ENCODE peak calls at places on chromosomes 5 and 9, in nine cellular contexts. I is brain microvascular endothelial cell; K is mammary epithelial cell; Q is CD8-positive, alpha-beta memory T cell; M is thyroid gland; P is psoas muscle; E is A549; V is GM23248; O is endodermal cell. S is an unnamed sample.

GRCh38 chr5:658103-658502 is 35.0 kb downstream of the TPPP start:
- DNase-seq in I (peak), K (no peak), Q (no peak), M (no peak), P (no peak), E (no peak), V (no peak), O (no peak), S (no peak)

GRCh38 chr9:96109718-96110351 is 192.1 kb downstream of the HSD17B3 start:
- DNase-seq in I (no peak), K (no peak), Q (no peak), M (no peak), P (no peak), E (no peak), V (peak), O (no peak), S (no peak)

GRCh38 chr5:55921617-55922016 is 70.5 kb downstream of the IL31RA start:
- DNase-seq in I (no peak), K (no peak), Q (no peak), M (no peak), P (no peak), E (no peak), V (no peak), O (no peak), S (no peak)

GRCh38 chr9:121783523-121784507 is 132.4 kb downstream of the DAB2IP start:
- DNase-seq in I (no peak), K (no peak), Q (peak), M (no peak), P (no peak), E (no peak), V (no peak), O (peak), S (no peak)

GRCh38 chr5:151078490-151079262 is 2.2 kb downstream of the TNIP1 start:
- DNase-seq in I (no peak), K (no peak), Q (no peak), M (no peak), P (peak), E (no peak), V (no peak), O (no peak), S (no peak)

GRCh38 chr5:172530835-172531703 is 76.7 kb upstream of the SH3PXD2B start:
- DNase-seq in I (no peak), K (no peak), Q (no peak), M (no peak), P (no peak), E (no peak), V (no peak), O (peak), S (no peak)

GRCh38 chr5:140561753-140562523 is 2.5 kb downstream of the APBB3 start:
- DNase-seq in I (no peak), K (no peak), Q (no peak), M (no peak), P (no peak), E (no peak), V (no peak), O (no peak), S (no peak)

GRCh38 chr9:81682797-81683196 is 6.5 kb downstream of the TLE1 start:
- DNase-seq in I (peak), K (no peak), Q (no peak), M (no peak), P (no peak), E (no peak), V (no peak), O (no peak), S (no peak)

GRCh38 chr5:78506296-78507049 is 142.1 kb downstream of the LHFPL2 start:
- DNase-seq in I (no peak), K (no peak), Q (no peak), M (no peak), P (no peak), E (no peak), V (peak), O (peak), S (no peak)

GRCh38 chr5:92518318-92518913 is 1062.6 kb downstream of the NR2F1-AS1 start:
- DNase-seq in I (peak), K (peak), Q (no peak), M (peak), P (no peak), E (peak), V (peak), O (peak), S (peak)

GRCh38 chr9:91935066-91935729 is 14.8 kb downstream of the ROR2 start:
- DNase-seq in I (no peak), K (no peak), Q (no peak), M (no peak), P (no peak), E (no peak), V (no peak), O (peak), S (no peak)

GRCh38 chr9:135602789-135603481 is 36.4 kb downstream of the GLT6D1 start:
- DNase-seq in I (peak), K (peak), Q (peak), M (peak), P (peak), E (peak), V (peak), O (peak), S (peak)

GRCh38 chr5:175700991-175701390 is 43.1 kb downstream of the HRH2 start:
- DNase-seq in I (peak), K (no peak), Q (no peak), M (no peak), P (no peak), E (peak), V (no peak), O (no peak), S (peak)

GRCh38 chr9:110029422-110029814 is 178.5 kb downstream of the C9orf152 start:
- DNase-seq in I (peak), K (peak), Q (no peak), M (peak), P (no peak), E (peak), V (peak), O (no peak), S (peak)

GRCh38 chr5:125463441-125464092 is 717.1 kb upstream of the ZNF608 start:
- DNase-seq in I (no peak), K (no peak), Q (no peak), M (no peak), P (no peak), E (no peak), V (peak), O (no peak), S (no peak)

GRCh38 chr9:108151161-108151586 is 661.6 kb upstream of the KLF4 start:
- DNase-seq in I (peak), K (peak), Q (no peak), M (no peak), P (peak), E (no peak), V (peak), O (no peak), S (peak)

GRCh38 chr9:95641591-95641990 is 124.8 kb upstream of the PTCH1 start:
- DNase-seq in I (peak), K (no peak), Q (no peak), M (peak), P (no peak), E (no peak), V (peak), O (no peak), S (peak)

GRCh38 chr5:154077692-154078091 is 38.9 kb downstream of the MFAP3 start:
- DNase-seq in I (no peak), K (peak), Q (no peak), M (peak), P (no peak), E (no peak), V (peak), O (no peak), S (no peak)

GRCh38 chr5:168568738-168569137 is 10.4 kb downstream of the PANK3 start:
- DNase-seq in I (no peak), K (no peak), Q (no peak), M (no peak), P (no peak), E (no peak), V (no peak), O (no peak), S (no peak)

GRCh38 chr9:127548352-127548878 is 63.7 kb upstream of the STXBP1 start:
- DNase-seq in I (no peak), K (no peak), Q (no peak), M (no peak), P (no peak), E (no peak), V (no peak), O (no peak), S (no peak)

GRCh38 chr9:106677815-106678214 is 185.2 kb upstream of the ZNF462 start:
- DNase-seq in I (no peak), K (no peak), Q (no peak), M (no peak), P (no peak), E (no peak), V (no peak), O (no peak), S (no peak)
- H3K27ac ChIP-seq in I (no peak), K (no peak), Q (no peak), M (no peak), P (no peak), E (no peak), V (no peak), O (no peak), S (no peak)

GRCh38 chr9:113345693-113346092 is 3.6 kb upstream of the BSPRY start:
- DNase-seq in I (no peak), K (no peak), Q (no peak), M (no peak), P (no peak), E (no peak), V (no peak), O (peak), S (no peak)

GRCh38 chr9:113349434-113350337 is at the start of gene BSPRY:
- DNase-seq in I (no peak), K (no peak), Q (peak), M (peak), P (no peak), E (no peak), V (peak), O (peak), S (peak)

GRCh38 chr9:113349044-113349433 is 302 bp upstream of the BSPRY start:
- DNase-seq in I (no peak), K (no peak), Q (no peak), M (no peak), P (no peak), E (no peak), V (no peak), O (no peak), S (peak)

GRCh38 chr9:113345165-113345564 is 4.2 kb upstream of the BSPRY start:
- DNase-seq in I (no peak), K (no peak), Q (no peak), M (no peak), P (no peak), E (no peak), V (no peak), O (no peak), S (peak)

GRCh38 chr9:113347479-113347878 is 1.9 kb upstream of the BSPRY start:
- DNase-seq in I (no peak), K (no peak), Q (no peak), M (no peak), P (no peak), E (no peak), V (no peak), O (peak), S (no peak)
- H3K4me3 ChIP-seq in I (no peak), K (no peak), Q (no peak), M (no peak), P (no peak), E (no peak), V (no peak), O (no peak), S (no peak)

GRCh38 chr9:88322906-88323566 is 65.2 kb upstream of the SPIN1 start:
- DNase-seq in I (peak), K (peak), Q (peak), M (no peak), P (no peak), E (no peak), V (peak), O (no peak), S (peak)
- H3K27ac ChIP-seq in I (no peak), K (no peak), Q (no peak), M (no peak), P (no peak), E (no peak), V (no peak), O (no peak), S (peak)

DNA sequence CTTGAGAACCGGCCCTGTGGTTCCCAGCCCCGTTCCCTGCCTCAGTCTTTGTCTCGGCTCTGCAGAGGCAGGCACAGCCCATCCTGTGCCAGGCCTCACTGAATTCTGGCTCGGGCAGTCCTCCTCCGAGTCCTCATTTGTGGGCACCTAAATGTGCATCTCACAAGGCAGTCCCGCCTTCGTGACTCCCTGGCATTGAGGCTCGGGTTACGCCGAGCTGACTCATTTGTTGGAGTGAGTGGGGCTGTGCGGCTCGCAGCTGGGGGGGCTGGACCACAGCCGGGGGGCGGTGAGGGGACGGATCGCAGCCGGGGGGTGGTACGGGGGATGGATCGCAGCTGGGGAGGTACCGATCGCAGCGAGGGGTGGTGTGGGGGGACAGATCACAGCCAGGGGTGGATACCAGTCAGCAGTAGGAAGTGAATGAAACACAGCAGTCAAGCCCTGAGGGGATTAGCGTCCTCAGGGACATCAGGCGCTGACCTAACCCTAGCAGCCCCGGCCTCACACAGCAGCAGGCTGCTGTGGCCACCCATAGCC is 72.2 kb downstream of the PSMB7 start:
- DNase-seq in I (peak), K (peak), Q (no peak), M (peak), P (peak), E (peak), V (peak), O (peak), S (peak)
- H3K4me3 ChIP-seq in I (no peak), K (no peak), Q (no peak), M (no peak), P (peak), E (no peak), V (no peak), O (no peak), S (peak)

GRCh38 chr5:32020271-32020670 is 153.8 kb downstream of the GOLPH3 start:
- DNase-seq in I (no peak), K (no peak), Q (peak), M (no peak), P (no peak), E (no peak), V (no peak), O (no peak), S (no peak)

GRCh38 chr5:32020971-32021370 is 153.1 kb downstream of the GOLPH3 start:
- DNase-seq in I (no peak), K (no peak), Q (no peak), M (no peak), P (no peak), E (no peak), V (no peak), O (no peak), S (no peak)

GRCh38 chr5:32018476-32019436 is 155.4 kb downstream of the GOLPH3 start:
- DNase-seq in I (no peak), K (no peak), Q (no peak), M (peak), P (no peak), E (no peak), V (no peak), O (no peak), S (no peak)

GRCh38 chr5:32014345-32014744 is 159.8 kb downstream of the GOLPH3 start:
- DNase-seq in I (no peak), K (no peak), Q (no peak), M (no peak), P (no peak), E (no peak), V (no peak), O (no peak), S (no peak)

GRCh38 chr5:32017638-32018429 is 156.3 kb downstream of the GOLPH3 start:
- DNase-seq in I (no peak), K (no peak), Q (no peak), M (peak), P (no peak), E (no peak), V (no peak), O (no peak), S (no peak)
- H3K27ac ChIP-seq in I (no peak), K (no peak), Q (no peak), M (peak), P (no peak), E (peak), V (no peak), O (peak), S (no peak)

DNA sequence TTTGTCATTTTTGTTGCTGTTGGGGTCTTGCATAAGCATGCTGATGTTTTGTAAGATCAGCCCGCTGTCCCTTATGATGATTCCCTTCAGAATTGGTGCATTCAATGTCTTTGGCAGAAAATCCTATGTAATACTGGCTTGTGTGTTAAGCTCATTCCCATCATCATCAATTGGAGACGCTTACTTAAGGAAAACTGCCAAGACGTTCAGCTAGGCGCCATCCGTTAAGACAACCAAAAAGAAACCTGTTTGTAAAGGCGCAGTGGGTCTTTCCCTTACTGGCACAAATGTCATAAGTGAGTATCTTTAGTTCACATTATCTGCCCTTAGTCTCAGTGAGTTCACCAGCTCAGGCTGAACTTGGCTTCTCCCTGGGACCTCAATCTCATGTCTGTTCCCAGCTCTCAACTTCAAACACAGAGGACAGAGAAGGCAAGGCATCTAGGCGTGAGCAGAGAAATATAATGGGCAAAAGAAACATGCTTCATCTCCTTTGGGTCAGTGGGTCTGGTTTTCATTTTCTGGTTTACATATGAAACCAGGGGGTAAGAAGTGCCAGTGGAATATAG is 97.9 kb downstream of the EFNA5 start:
- DNase-seq in I (no peak), K (no peak), Q (no peak), M (no peak), P (no peak), E (no peak), V (no peak), O (no peak), S (no peak)
- H3K4me3 ChIP-seq in I (no peak), K (no peak), Q (no peak), M (no peak), P (no peak), E (no peak), V (no peak), O (peak), S (no peak)

DNA sequence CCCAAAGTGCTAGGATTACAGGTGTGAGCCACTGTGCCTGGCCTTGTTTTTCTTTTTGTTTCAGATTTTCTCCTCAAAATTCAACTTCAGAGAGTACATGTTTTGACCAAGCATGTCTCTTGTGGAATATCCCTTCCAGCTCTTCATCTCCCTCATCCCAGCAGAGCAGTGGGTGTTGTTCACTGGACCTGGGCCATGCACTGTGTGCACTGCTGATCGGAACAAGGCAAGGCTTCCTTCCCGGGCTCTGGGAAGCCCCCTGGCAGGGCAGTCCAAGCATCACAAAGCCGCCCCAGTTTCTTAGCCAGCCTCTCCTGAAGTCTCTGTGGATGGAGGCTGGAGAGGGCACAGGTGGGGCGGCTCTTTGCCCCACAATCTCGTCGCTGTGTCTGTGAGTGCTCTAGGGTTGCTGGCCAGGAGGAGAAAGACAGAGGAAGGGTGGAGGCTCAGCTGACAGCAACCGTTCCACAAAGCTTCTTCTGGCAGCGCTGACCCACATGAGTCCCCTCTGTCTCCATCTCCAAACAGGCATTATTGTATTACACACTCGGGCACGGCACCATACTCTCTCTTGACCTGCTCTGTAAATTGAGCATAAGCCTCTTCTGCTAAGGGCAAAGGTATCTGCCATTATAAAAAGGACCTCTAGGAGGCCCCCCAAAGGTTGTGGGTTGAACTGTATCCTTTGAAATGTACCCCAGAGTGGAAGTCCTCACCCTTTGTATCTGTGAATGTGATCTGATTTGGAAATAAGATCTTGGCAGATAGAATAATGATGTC is 89.6 kb downstream of the TARS1 start:
- DNase-seq in I (no peak), K (no peak), Q (no peak), M (no peak), P (no peak), E (no peak), V (no peak), O (peak), S (no peak)
- H3K27ac ChIP-seq in I (no peak), K (no peak), Q (no peak), M (no peak), P (no peak), E (no peak), V (no peak), O (no peak), S (no peak)

GRCh38 chr5:7850533-7851239 is at the start of gene CFAP90:
- DNase-seq in I (peak), K (no peak), Q (no peak), M (peak), P (peak), E (peak), V (peak), O (peak), S (no peak)
- H3K4me3 ChIP-seq in I (peak), K (peak), Q (no peak), M (peak), P (peak), E (peak), V (peak), O (peak), S (no peak)

GRCh38 chr5:3612561-3613175 is 17.0 kb downstream of the IRX1 start:
- DNase-seq in I (no peak), K (peak), Q (no peak), M (no peak), P (no peak), E (no peak), V (peak), O (no peak), S (no peak)
- H3K27ac ChIP-seq in I (no peak), K (peak), Q (no peak), M (no peak), P (no peak), E (no peak), V (peak), O (no peak), S (no peak)

S was measured in SJCRH30.